ENCODE peak calls at places on chromosomes 4 and X, in five cellular contexts. G is stimulated activated CD4-positive, alpha-beta T cell treated with anti-CD3 and anti-CD28 coated beads, Interleukin-12 subunit alpha, Interleukin-12 subunit beta, amount 100 ng/mL, for 48 hours; N is fibroblast of the conjunctiva; U is NCI-H510A; C is CD4-positive, alpha-beta memory T cell. I is an unnamed sample.
A peak's percentile ranks its signal among the peaks of the same experiment; 100 is the strongest.

GRCh38 chr4:155772459-155773195 is 13.8 kb downstream of the GUCY1B1 start:
- DNase-seq in G (no peak), N (no peak), U (no peak), C (no peak), I (no peak)

GRCh38 chr4:7156273-7157139 is 35.8 kb upstream of the SORCS2 start:
- DNase-seq in G (no peak), N (peak; percentile 12), U (no peak), C (no peak), I (no peak)

GRCh38 chrX:136608295-136608933 is 39.5 kb upstream of the CD40LG start:
- DNase-seq in G (peak; percentile 43), N (peak; percentile 9), U (no peak), C (peak; percentile 68), I (no peak)

GRCh38 chr4:150971901-150972300 is 43.2 kb downstream of the LRBA start:
- DNase-seq in G (no peak), N (no peak), U (no peak), C (no peak), I (no peak)

GRCh38 chrX:53458082-53458481 is 23.9 kb upstream of the HSD17B10 start:
- DNase-seq in G (no peak), N (no peak), U (no peak), C (no peak), I (no peak)

GRCh38 chrX:44183329-44183728 is 160.1 kb downstream of the EFHC2 start:
- DNase-seq in G (no peak), N (no peak), U (peak; percentile 7), C (no peak), I (no peak)

GRCh38 chrX:63747331-63747730 is 37.7 kb downstream of the ARHGEF9 start:
- DNase-seq in G (no peak), N (peak; percentile 17), U (no peak), C (no peak), I (peak; percentile 25)

GRCh38 chrX:63513825-63514574 is 162.9 kb upstream of the SPIN4 start:
- DNase-seq in G (no peak), N (peak; percentile 53), U (no peak), C (no peak), I (peak; percentile 49)

GRCh38 chrX:25536307-25536970 is 520.7 kb upstream of the ARX start:
- DNase-seq in G (no peak), N (no peak), U (peak; percentile 1), C (no peak), I (no peak)

GRCh38 chrX:15619053-15619772 is 18.5 kb upstream of the ACE2 start:
- DNase-seq in G (no peak), N (no peak), U (no peak), C (no peak), I (no peak)

GRCh38 chr4:124745988-124746801 is 33.7 kb upstream of the ANKRD50 start:
- DNase-seq in G (no peak), N (no peak), U (no peak), C (no peak), I (no peak)

GRCh38 chr4:43362875-43363636 is 470.5 kb downstream of the GRXCR1 start:
- DNase-seq in G (no peak), N (no peak), U (no peak), C (no peak), I (no peak)

GRCh38 chr4:151887151-151887815 is 126.5 kb upstream of the GATB start:
- DNase-seq in G (no peak), N (no peak), U (no peak), C (no peak), I (no peak)

GRCh38 chrX:71256051-71256450 is 2.1 kb upstream of the ZMYM3 start:
- DNase-seq in G (no peak), N (no peak), U (no peak), C (no peak), I (no peak)

GRCh38 chr4:92488496-92488895 is 184.7 kb downstream of the GRID2 start:
- DNase-seq in G (no peak), N (no peak), U (no peak), C (no peak), I (no peak)

GRCh38 chr4:177220376-177220775 is 89.3 kb upstream of the NEIL3 start:
- DNase-seq in G (no peak), N (no peak), U (no peak), C (no peak), I (no peak)

GRCh38 chr4:41176357-41176756 is 38.0 kb downstream of the APBB2 start:
- DNase-seq in G (no peak), N (peak; percentile 68), U (no peak), C (no peak), I (no peak)

GRCh38 chr4:94452476-94453300 is 946 bp downstream of the PDLIM5 start:
- DNase-seq in G (peak; percentile 8), N (peak; percentile 77), U (peak; percentile 34), C (no peak), I (peak; percentile 41)

GRCh38 chrX:47232803-47233332 is at the start of gene USP11:
- DNase-seq in G (no peak), N (peak; percentile 9), U (peak; percentile 53), C (no peak), I (no peak)

GRCh38 chr4:123415977-123416376 is 19.4 kb downstream of the SPRY1 start:
- DNase-seq in G (peak; percentile 17), N (no peak), U (no peak), C (peak; percentile 13), I (peak; percentile 42)

GRCh38 chr4:2672700-2673099 is 83.4 kb downstream of the TNIP2 start:
- DNase-seq in G (no peak), N (no peak), U (no peak), C (no peak), I (no peak)

GRCh38 chr4:66927937-66928336 is 617.4 kb downstream of the CENPC start:
- DNase-seq in G (no peak), N (no peak), U (peak; percentile 50), C (no peak), I (no peak)

GRCh38 chr4:19698961-19699360 is 552.7 kb upstream of the SLIT2 start:
- DNase-seq in G (no peak), N (no peak), U (no peak), C (no peak), I (no peak)

GRCh38 chrX:103585421-103586313 is at the start of gene TCEAL4:
- DNase-seq in G (no peak), N (no peak), U (peak; percentile 34), C (peak; percentile 20), I (no peak)

GRCh38 chr4:177728361-177729152 is 286.3 kb upstream of the AGA start:
- DNase-seq in G (no peak), N (no peak), U (no peak), C (no peak), I (no peak)

GRCh38 chr4:124753941-124754581 is 41.5 kb upstream of the ANKRD50 start:
- DNase-seq in G (no peak), N (no peak), U (peak; percentile 35), C (no peak), I (no peak)

I was measured in AG09309.